ENCODE peak calls at places on chromosomes 6 and 20, in eight cellular contexts. U is A673, D is Panc1, T is sigmoid colon, Y is body of pancreas, H is psoas muscle, C is Peyer's patch, I is brain microvascular endothelial cell. N is an unnamed sample.

GRCh38 chr6:34350100-34350936 is 42.2 kb downstream of the NUDT3 start:
- DNase-seq in U (no peak), D (no peak), T (no peak), Y (no peak), H (no peak), C (no peak), I (no peak), N (peak; percentile 27)

GRCh38 chr20:4318891-4319290 is 303.5 kb upstream of the RNF24 start:
- DNase-seq in U (no peak), D (no peak), T (no peak), Y (no peak), H (no peak), C (no peak), I (no peak), N (no peak)

GRCh38 chr6:118542184-118542952 is 5.7 kb upstream of the PLN start:
- DNase-seq in U (no peak), D (no peak), T (no peak), Y (no peak), H (no peak), C (no peak), I (peak; percentile 17), N (no peak)

GRCh38 chr20:58696411-58696961 is 3.9 kb downstream of the NPEPL1 start:
- DNase-seq in U (no peak), D (no peak), T (peak; percentile 59), Y (peak; percentile 25), H (no peak), C (no peak), I (no peak), N (no peak)

GRCh38 chr6:109457596-109457996 is 2.0 kb upstream of the MICAL1 start:
- DNase-seq in U (no peak), D (no peak), T (no peak), Y (no peak), H (no peak), C (no peak), I (no peak), N (no peak)

GRCh38 chr6:35092362-35093117 is 48.6 kb downstream of the TCP11 start:
- DNase-seq in U (no peak), D (no peak), T (peak; percentile 83), Y (no peak), H (no peak), C (no peak), I (peak; percentile 52), N (no peak)

GRCh38 chr6:147390909-147391536 is 117.5 kb upstream of the SAMD5 start:
- DNase-seq in U (peak; percentile 68), D (no peak), T (no peak), Y (no peak), H (no peak), C (no peak), I (peak; percentile 27), N (peak; percentile 41)

GRCh38 chr6:51885957-51886356 is 201.5 kb downstream of the PKHD1 start:
- DNase-seq in U (no peak), D (no peak), T (no peak), Y (no peak), H (no peak), C (no peak), I (no peak), N (no peak)

GRCh38 chr6:93819189-93819588 is 399.8 kb upstream of the EPHA7 start:
- DNase-seq in U (no peak), D (no peak), T (no peak), Y (no peak), H (no peak), C (no peak), I (peak; percentile 2), N (no peak)

GRCh38 chr20:57325632-57326356 is 3.8 kb upstream of the SPO11 start:
- DNase-seq in U (no peak), D (no peak), T (no peak), Y (no peak), H (no peak), C (no peak), I (no peak), N (no peak)

GRCh38 chr6:127298475-127298874 is 31.8 kb downstream of the RNF146 start:
- DNase-seq in U (no peak), D (no peak), T (no peak), Y (no peak), H (no peak), C (no peak), I (no peak), N (no peak)

GRCh38 chr6:52712136-52712535 is 41.2 kb downstream of the TMEM14A start:
- DNase-seq in U (no peak), D (no peak), T (no peak), Y (no peak), H (no peak), C (no peak), I (no peak), N (no peak)

GRCh38 chr20:44720994-44721784 is 6.0 kb downstream of the CCN5 start:
- DNase-seq in U (no peak), D (peak; percentile 69), T (no peak), Y (peak; percentile 57), H (peak; percentile 66), C (no peak), I (peak; percentile 69), N (no peak)

GRCh38 chr20:13995086-13995665 is at the start of gene MACROD2:
- DNase-seq in U (peak; percentile 95), D (peak; percentile 7), T (peak; percentile 95), Y (peak; percentile 99), H (peak; percentile 95), C (peak; percentile 31), I (peak; percentile 86), N (peak; percentile 69)

GRCh38 chr6:52557389-52558265 is 19.2 kb downstream of the TRAM2 start:
- DNase-seq in U (no peak), D (no peak), T (no peak), Y (no peak), H (no peak), C (no peak), I (peak; percentile 44), N (no peak)

GRCh38 chr6:155247618-155248017 is 16.2 kb upstream of the CLDN20 start:
- DNase-seq in U (no peak), D (no peak), T (no peak), Y (no peak), H (no peak), C (no peak), I (peak; percentile 91), N (no peak)

DNA sequence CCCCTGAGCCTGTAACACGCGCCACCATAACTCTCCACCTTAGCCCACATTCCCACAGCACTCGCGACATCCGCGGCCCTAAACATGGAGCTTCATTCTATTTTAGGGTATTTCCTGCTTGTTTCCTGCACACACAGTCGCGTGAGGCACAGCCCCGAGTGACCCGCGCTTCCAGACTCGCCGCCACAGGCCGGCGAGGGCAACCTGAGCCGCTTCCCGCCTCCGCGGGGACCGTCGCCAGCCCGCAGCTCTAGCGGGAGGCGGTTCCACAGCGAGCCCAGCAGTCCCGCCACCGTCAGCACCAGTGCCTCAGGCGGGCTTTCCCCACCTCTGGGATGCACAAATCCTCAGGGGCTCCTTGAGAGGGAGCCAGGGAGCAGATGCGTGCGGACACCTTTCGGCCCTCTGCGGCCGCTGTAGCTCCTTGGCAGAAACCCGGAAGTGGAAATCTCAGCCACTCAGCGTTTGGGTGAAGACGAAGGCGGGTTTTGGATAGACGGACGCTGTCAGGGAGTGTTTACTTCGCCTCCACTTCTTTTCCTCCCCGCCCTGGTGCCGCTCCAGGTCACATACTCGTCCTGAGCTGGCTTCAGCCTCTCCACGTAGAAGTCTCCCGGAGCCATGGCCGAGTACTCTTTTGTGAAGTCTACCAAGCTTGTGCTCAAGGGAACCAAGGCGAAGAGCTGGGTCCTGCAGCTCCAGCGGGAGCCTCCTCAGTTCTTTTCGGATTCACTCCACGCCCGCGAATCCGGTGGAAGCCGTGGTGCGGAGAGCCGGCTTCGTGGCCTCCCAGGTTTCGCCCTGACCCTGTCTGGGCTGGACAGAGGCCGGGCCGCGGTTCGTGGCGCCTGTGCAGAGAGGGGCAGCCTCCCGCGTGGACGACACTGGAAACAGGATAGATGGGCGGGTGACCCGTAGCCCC is 2177.4 kb upstream of the DEFB115 start:
- DNase-seq in U (no peak), D (peak; percentile 68), T (no peak), Y (peak; percentile 24), H (peak; percentile 58), C (no peak), I (no peak), N (no peak)
- H3K4me3 ChIP-seq in U (no peak overlapping the region), D (peak overlapping the region; percentile 63), T (no peak overlapping the region), Y (peak overlapping the region; percentile 48), H (no peak overlapping the region), C (peak overlapping the region; percentile 62), I (peak overlapping the region; percentile 15), N (no peak overlapping the region)

GRCh38 chr20:36786663-36787062 is 13.1 kb upstream of the DSN1 start:
- DNase-seq in U (no peak), D (no peak), T (no peak), Y (no peak), H (no peak), C (no peak), I (no peak), N (peak; percentile 42)
- H3K27me3 ChIP-seq in U (no peaks in the 10 kb centered on the region), D (no peaks in the 10 kb centered on the region), T (no peaks in the 10 kb centered on the region), Y (no peaks in the 10 kb centered on the region), H (no peaks in the 10 kb centered on the region), C (no peaks in the 10 kb centered on the region), I (no peaks in the 10 kb centered on the region), N (no peaks in the 10 kb centered on the region)

GRCh38 chr6:87155272-87155919 is at the start of gene ZNF292:
- DNase-seq in U (peak; percentile 99), D (peak; percentile 86), T (peak; percentile 98), Y (peak; percentile 97), H (peak; percentile 98), C (peak; percentile 99), I (peak; percentile 93), N (peak; percentile 99)
- TF ChIP-seq CTCF in U (no peak), D (no peak), T (no peak), Y (no peak), H (no peak), C (no peak), I (no peak), N (no peak)

GRCh38 chr6:117483004-117483644 is 650 bp downstream of the DCBLD1 start:
- DNase-seq in U (peak; percentile 38), D (no peak), T (peak; percentile 70), Y (peak; percentile 79), H (peak; percentile 83), C (no peak), I (no peak), N (peak; percentile 78)

GRCh38 chr6:117480651-117481050 is 1.8 kb upstream of the DCBLD1 start:
- DNase-seq in U (no peak), D (no peak), T (no peak), Y (no peak), H (no peak), C (no peak), I (no peak), N (no peak)

GRCh38 chr6:117482240-117483003 is at the start of gene DCBLD1:
- DNase-seq in U (peak; percentile 65), D (no peak), T (peak; percentile 82), Y (peak; percentile 87), H (peak; percentile 87), C (peak; percentile 41), I (peak; percentile 56), N (peak; percentile 82)

GRCh38 chr6:117481926-117482239 is 591 bp upstream of the DCBLD1 start:
- DNase-seq in U (no peak), D (no peak), T (no peak), Y (no peak), H (no peak), C (no peak), I (no peak), N (peak; percentile 2)

DNA sequence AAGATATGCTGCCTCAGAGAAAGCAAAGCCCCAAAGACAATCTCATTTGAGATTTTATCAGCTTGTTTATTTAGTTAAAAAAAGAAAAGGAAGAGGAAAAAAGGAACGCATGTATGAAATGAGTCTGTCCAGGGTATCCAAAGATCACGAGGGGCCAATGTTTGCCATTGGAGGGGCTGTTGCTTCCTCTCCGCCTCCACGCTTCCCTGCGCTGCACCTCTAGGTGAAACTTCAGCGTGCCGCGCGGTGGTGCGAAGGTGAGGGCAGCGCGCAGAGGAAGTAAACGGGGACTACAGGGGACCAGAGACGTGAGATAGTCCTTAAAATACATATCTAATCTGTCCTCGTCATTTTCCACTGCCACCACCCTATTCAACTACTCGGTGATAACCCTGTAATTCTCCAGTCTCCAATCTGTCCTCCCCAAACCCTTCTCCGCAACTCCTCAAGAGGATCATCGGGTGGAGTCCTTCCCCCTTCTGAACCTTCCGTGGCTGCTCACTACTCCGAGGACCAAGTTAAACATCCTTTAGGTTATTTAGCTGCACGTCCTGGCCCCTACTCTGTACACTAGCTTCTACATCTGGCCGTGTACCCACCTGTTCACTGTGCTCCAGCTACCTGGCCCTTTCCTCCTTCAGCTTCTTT is 1.1 kb upstream of the DCBLD1 start:
- DNase-seq in U (peak; percentile 5), D (no peak), T (no peak), Y (peak; percentile 11), H (no peak), C (no peak), I (no peak), N (no peak)
- H3K4me3 ChIP-seq in U (no peak overlapping the region), D (peak overlapping the region; percentile 54), T (no peak overlapping the region), Y (no peak overlapping the region), H (peak overlapping the region; percentile 88), C (peak overlapping the region; percentile 86), I (no peak overlapping the region), N (no peak overlapping the region)

N was measured in cardiac muscle cell.